ENCODE peak calls at places on chromosomes 16 and 17, in eight cellular contexts. Y is heart left ventricle; O is CD4-positive, alpha-beta T cell; Z is Panc1; F is CD8-positive, alpha-beta T cell; J is heart right ventricle; W is GM12865; T is prostate gland. E is an unnamed sample.

GRCh38 chr16:73092236-73092781 is 44.4 kb upstream of the ZFHX3 start:
- DNase-seq in T (no peak), J (no peak), O (no peak), F (no peak), W (no peak), Y (no peak), Z (no peak), E (no peak)

GRCh38 chr16:2692948-2693651 is 10.8 kb downstream of the KCTD5 start:
- DNase-seq in T (no peak), O (no peak), F (no peak), Z (no peak), W (no peak), J (no peak), Y (no peak), E (no peak)

GRCh38 chr17:38617967-38618760 is 12.4 kb upstream of the SRCIN1 start:
- DNase-seq in J (no peak), W (no peak), F (no peak), O (no peak), T (no peak), Y (no peak), Z (no peak), E (no peak)

GRCh38 chr17:57987582-57988300 is at the start of gene VEZF1:
- DNase-seq in F (peak), Y (peak), T (peak), O (peak), W (peak), Z (no peak), J (peak), E (peak)

GRCh38 chr17:63246344-63246743 is 199.8 kb downstream of the CYB561 start:
- DNase-seq in Y (no peak), J (no peak), W (no peak), T (no peak), Z (no peak), O (no peak), F (no peak), E (no peak)

GRCh38 chr16:68466174-68466573 is 17.9 kb upstream of the SMPD3 start:
- DNase-seq in Z (no peak), J (no peak), O (no peak), W (no peak), F (no peak), T (no peak), Y (no peak), E (no peak)

GRCh38 chr16:78513838-78514237 is 414.4 kb downstream of the WWOX start:
- DNase-seq in O (no peak), W (no peak), F (no peak), J (no peak), Z (no peak), T (no peak), Y (no peak), E (no peak)

GRCh38 chr16:12362482-12363458 is 386.2 kb downstream of the SNX29 start:
- DNase-seq in O (no peak), Z (no peak), F (no peak), W (no peak), J (peak), Y (peak), T (no peak), E (no peak)

GRCh38 chr17:2058521-2059124 is 3.7 kb downstream of the HIC1 start:
- DNase-seq in O (peak), J (peak), Y (peak), W (peak), Z (no peak), F (no peak), T (no peak), E (no peak)

GRCh38 chr16:12600116-12600515 is 203.6 kb downstream of the CPPED1 start:
- DNase-seq in Z (no peak), T (no peak), J (no peak), O (no peak), F (no peak), Y (no peak), W (no peak), E (no peak)

GRCh38 chr16:54602666-54603065 is 316.1 kb upstream of the IRX3 start:
- DNase-seq in W (no peak), O (no peak), F (no peak), Y (no peak), Z (no peak), J (no peak), T (no peak), E (no peak)

GRCh38 chr16:73298562-73298961 is 250.6 kb upstream of the ZFHX3 start:
- DNase-seq in O (no peak), Z (no peak), T (no peak), W (peak), F (no peak), Y (no peak), J (no peak), E (no peak)

GRCh38 chr16:17784073-17784472 is 313.3 kb upstream of the XYLT1 start:
- DNase-seq in Z (no peak), O (no peak), Y (no peak), T (no peak), F (no peak), J (no peak), W (peak), E (no peak)

GRCh38 chr17:8337802-8338744 is 1.6 kb upstream of the ODF4 start:
- DNase-seq in Z (no peak), J (no peak), Y (no peak), F (no peak), W (peak), T (no peak), O (no peak), E (no peak)

GRCh38 chr16:52071101-52071500 is 475.8 kb downstream of the TOX3 start:
- DNase-seq in O (no peak), Z (no peak), T (no peak), F (no peak), W (no peak), J (no peak), Y (no peak), E (no peak)

GRCh38 chr16:53282975-53283946 is 151.0 kb upstream of the RBL2 start:
- DNase-seq in Z (peak), T (no peak), Y (no peak), J (no peak), O (no peak), F (no peak), W (peak), E (no peak)

GRCh38 chr17:7654832-7655540 is 4.3 kb downstream of the ATP1B2 start:
- DNase-seq in J (no peak), F (no peak), W (no peak), Z (no peak), Y (no peak), T (no peak), O (no peak), E (no peak)

GRCh38 chr17:1108810-1109605 is 70.8 kb downstream of the ABR start:
- DNase-seq in Z (no peak), O (peak), Y (peak), J (peak), F (peak), T (no peak), W (peak), E (no peak)

GRCh38 chr16:88063201-88063773 is 112.1 kb downstream of the BANP start:
- DNase-seq in T (no peak), Z (no peak), F (no peak), O (no peak), W (no peak), J (peak), Y (no peak), E (no peak)

GRCh38 chr17:59513934-59514841 is 51.2 kb upstream of the DHX40 start:
- DNase-seq in F (no peak), Z (no peak), W (no peak), O (no peak), Y (peak), T (peak), J (peak), E (no peak)

GRCh38 chr17:4463818-4464501 is 30.2 kb downstream of the SPNS3 start:
- DNase-seq in F (no peak), W (no peak), Y (no peak), T (no peak), Z (no peak), J (peak), O (no peak), E (no peak)

GRCh38 chr17:20944014-20944905 is 98.6 kb downstream of the USP22 start:
- DNase-seq in W (peak), Y (no peak), O (no peak), F (no peak), T (peak), Z (no peak), J (no peak), E (no peak)

GRCh38 chr16:15903960-15904359 is 15.6 kb upstream of the CEP20 start:
- DNase-seq in F (no peak), W (no peak), Y (no peak), O (no peak), T (no peak), Z (no peak), J (no peak), E (no peak)

GRCh38 chr16:84600343-84601229 is 17.3 kb downstream of the COTL1 start:
- DNase-seq in J (no peak), O (no peak), Y (no peak), W (peak), F (no peak), Z (no peak), T (no peak), E (no peak)

GRCh38 chr16:29994613-29995329 is 646 bp downstream of the HIRIP3 start:
- DNase-seq in F (no peak), W (peak), Z (no peak), J (peak), O (no peak), Y (no peak), T (no peak), E (no peak)

GRCh38 chr17:41654134-41654907 is 29.9 kb upstream of the KRT17 start:
- DNase-seq in T (peak), Z (no peak), Y (peak), J (no peak), F (no peak), W (no peak), O (no peak), E (no peak)

DNA sequence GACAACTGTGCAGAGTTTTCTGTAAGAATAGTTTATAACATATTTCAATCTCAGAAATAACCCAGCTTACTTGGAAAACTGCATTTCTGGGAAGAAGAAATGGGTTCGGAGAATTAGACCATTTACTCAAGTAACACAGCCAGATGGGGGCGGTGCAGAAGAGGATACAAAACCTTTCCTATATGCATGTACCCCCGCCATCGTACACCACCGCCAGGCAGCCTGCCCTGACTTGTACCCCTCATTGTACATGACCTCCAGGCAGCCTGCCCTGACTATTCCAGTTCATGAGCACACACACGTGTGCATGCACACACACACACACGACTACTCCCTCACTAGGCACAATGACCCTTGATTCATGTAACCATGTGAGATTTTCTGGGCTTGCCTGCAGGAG is 154.0 kb downstream of the C16orf78 start:
- DNase-seq in Y (peak), O (no peak), Z (no peak), W (no peak), F (no peak), T (no peak), J (no peak), E (no peak)
- TF ChIP-seq CTCF in Y (no peak), O (no peak), Z (no peak), W (no peak), F (no peak), T (no peak), J (no peak), E (no peak)

GRCh38 chr16:4291699-4292098 is 18.9 kb upstream of the TFAP4 start:
- DNase-seq in Y (no peak), J (no peak), Z (no peak), O (no peak), F (no peak), T (no peak), W (no peak), E (no peak)

GRCh38 chr16:4283939-4284338 is 11.1 kb upstream of the TFAP4 start:
- DNase-seq in J (no peak), W (no peak), Y (no peak), F (no peak), T (no peak), O (no peak), Z (no peak), E (no peak)

GRCh38 chr16:4285167-4285566 is 12.3 kb upstream of the TFAP4 start:
- DNase-seq in F (no peak), W (no peak), Y (no peak), T (no peak), J (no peak), Z (no peak), O (no peak), E (no peak)

GRCh38 chr16:4290236-4290830 is 17.5 kb upstream of the TFAP4 start:
- DNase-seq in F (no peak), Y (no peak), T (no peak), W (no peak), J (no peak), O (no peak), Z (peak), E (no peak)

GRCh38 chr16:4288148-4288921 is 15.5 kb upstream of the TFAP4 start:
- DNase-seq in W (peak), T (peak), F (peak), Z (no peak), O (peak), J (peak), Y (peak), E (no peak)
- TF ChIP-seq CTCF in W (peak), T (peak), F (peak), Z (peak), O (peak), J (peak), Y (peak), E (peak)

DNA sequence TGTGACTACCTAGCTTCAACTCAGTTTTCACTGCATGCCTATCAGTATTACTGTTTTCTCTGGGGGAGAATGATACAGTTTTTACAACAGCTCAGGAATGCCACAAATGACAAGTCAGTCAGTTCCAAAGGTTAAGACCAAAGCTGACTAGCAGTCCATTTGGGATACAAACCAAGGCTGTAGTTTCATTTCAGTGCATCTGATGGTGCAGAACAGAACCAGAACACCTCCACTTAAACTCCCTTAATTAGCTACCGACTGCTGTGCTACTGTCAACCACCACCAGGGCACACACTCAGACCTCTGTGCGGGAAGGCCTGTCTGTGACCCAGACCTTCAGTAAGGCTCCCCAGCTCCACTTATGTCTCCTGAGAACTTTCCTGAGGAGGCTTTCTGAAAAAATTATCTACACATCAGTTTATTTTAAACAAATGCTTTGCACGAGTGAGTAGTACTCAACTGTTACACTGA is 20.4 kb downstream of the NFE2L1 start:
- DNase-seq in O (no peak), J (no peak), Z (no peak), T (no peak), W (peak), F (no peak), Y (no peak), E (no peak)
- TF ChIP-seq CTCF in O (no peak), J (no peak), Z (peak), T (no peak), W (peak), F (no peak), Y (peak), E (no peak)

GRCh38 chr16:19783363-19783762 is 65.3 kb downstream of the IQCK start:
- DNase-seq in F (no peak), T (no peak), O (no peak), Y (no peak), W (no peak), Z (no peak), J (no peak), E (no peak)
- TF ChIP-seq CTCF in F (no peak), T (no peak), O (no peak), Y (no peak), W (no peak), Z (no peak), J (no peak), E (no peak)

GRCh38 chr17:73585583-73585982 is 58.7 kb downstream of the SDK2 start:
- DNase-seq in T (no peak), W (peak), Y (no peak), Z (no peak), F (no peak), O (no peak), J (no peak), E (no peak)
- TF ChIP-seq CTCF in T (no peak), W (peak), Y (no peak), Z (no peak), F (no peak), O (no peak), J (no peak), E (no peak)

DNA sequence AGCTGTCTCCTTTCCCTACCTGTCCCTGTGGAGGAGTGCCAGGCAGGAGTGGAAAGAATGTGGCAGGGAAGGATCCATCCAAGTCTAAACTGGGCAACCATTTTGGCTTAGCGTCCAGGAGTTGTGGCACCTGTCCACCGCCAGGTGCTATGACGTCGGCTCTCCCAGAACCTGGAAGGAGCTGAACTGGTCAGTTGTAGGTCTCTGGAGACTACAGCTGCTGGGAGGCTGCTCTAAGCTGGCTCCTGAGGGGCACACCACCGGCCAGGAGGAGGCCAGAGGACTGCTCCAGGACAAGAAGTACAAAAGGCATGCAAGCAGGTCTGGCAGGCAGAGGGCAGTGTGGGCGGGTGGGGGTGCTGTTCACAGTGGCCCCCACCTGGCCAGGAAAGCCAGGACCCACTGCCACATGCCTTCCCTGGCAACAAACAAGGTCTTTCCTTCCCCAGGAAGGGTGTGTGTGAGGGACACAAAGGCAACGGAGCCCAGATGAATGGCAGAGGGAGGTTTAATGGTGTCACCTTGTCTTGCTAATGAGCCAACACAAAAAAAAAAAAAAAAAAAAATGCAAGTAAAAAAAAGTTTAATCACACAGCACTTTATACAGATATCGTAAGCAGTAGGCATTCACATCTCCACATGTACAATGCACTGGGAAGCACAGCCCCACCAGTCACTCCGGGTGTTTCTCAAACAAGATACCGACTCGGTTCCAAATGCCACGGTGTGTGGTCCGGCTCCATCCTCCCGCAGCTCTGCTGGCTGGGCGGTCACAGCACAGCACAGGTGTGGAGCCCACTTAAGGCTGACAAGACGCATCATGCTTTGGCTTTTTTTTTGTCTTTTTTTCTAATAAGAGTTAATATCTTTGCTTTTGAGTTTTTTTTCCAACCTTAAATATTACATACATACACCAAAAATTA is 4.8 kb downstream of the SPHK1 start:
- DNase-seq in T (no peak), W (no peak), Y (no peak), F (no peak), O (no peak), Z (no peak), J (no peak), E (no peak)
- TF ChIP-seq CTCF in T (peak), W (no peak), Y (peak), F (no peak), O (no peak), Z (no peak), J (no peak), E (no peak)